ENCODE peak calls at places on chromosomes 5 and 9, in eight cellular contexts. D, S, F, C, H, Z, B and O are unnamed samples.
A peak's percentile ranks its signal among the peaks of the same experiment; 100 is the strongest.

GRCh38 chr9:133496901-133497411 is 18.1 kb upstream of the SLC2A6 start:
- DNase-seq in D (no peak), S (no peak), F (no peak), C (no peak), H (no peak), Z (no peak), B (no peak), O (no peak)

GRCh38 chr5:127685662-127686061 is 17.5 kb upstream of the CCDC192 start:
- DNase-seq in D (no peak), S (no peak), F (no peak), C (no peak), H (no peak), Z (no peak), B (no peak), O (no peak)

GRCh38 chr5:61482980-61483379 is 150.9 kb downstream of the ZSWIM6 start:
- DNase-seq in D (no peak), S (no peak), F (no peak), C (no peak), H (no peak), Z (no peak), B (no peak), O (no peak)

GRCh38 chr5:106418196-106418595 is 1252.5 kb downstream of the EFNA5 start:
- DNase-seq in D (no peak), S (no peak), F (no peak), C (no peak), H (peak; percentile 69), Z (no peak), B (no peak), O (no peak)

GRCh38 chr5:34959323-34959722 is 30.0 kb downstream of the DNAJC21 start:
- DNase-seq in D (no peak), S (peak; percentile 40), F (no peak), C (no peak), H (peak; percentile 86), Z (no peak), B (no peak), O (no peak)

GRCh38 chr9:134325813-134326753 is at the start of gene RXRA:
- DNase-seq in D (peak; percentile 64), S (peak; percentile 95), F (peak; percentile 78), C (peak; percentile 60), H (peak; percentile 80), Z (peak; percentile 79), B (no peak), O (peak; percentile 67)

GRCh38 chr5:6748142-6748541 is 34.9 kb downstream of the TENT4A start:
- DNase-seq in D (no peak), S (no peak), F (no peak), C (no peak), H (no peak), Z (no peak), B (no peak), O (no peak)

GRCh38 chr9:34510506-34511159 is 12.2 kb downstream of the ENHO start:
- DNase-seq in D (no peak), S (no peak), F (no peak), C (no peak), H (no peak), Z (no peak), B (no peak), O (no peak)

GRCh38 chr5:64594601-64595518 is 89.0 kb downstream of the RGS7BP start:
- DNase-seq in D (peak; percentile 61), S (peak; percentile 50), F (peak; percentile 3), C (no peak), H (no peak), Z (no peak), B (no peak), O (no peak)

GRCh38 chr5:64599226-64599625 is 91.1 kb upstream of the SHISAL2B start:
- DNase-seq in D (no peak), S (no peak), F (no peak), C (no peak), H (no peak), Z (no peak), B (no peak), O (no peak)

GRCh38 chr5:64594025-64594424 is 88.2 kb downstream of the RGS7BP start:
- DNase-seq in D (no peak), S (no peak), F (no peak), C (no peak), H (no peak), Z (no peak), B (no peak), O (no peak)

GRCh38 chr5:64592942-64593341 is 87.1 kb downstream of the RGS7BP start:
- DNase-seq in D (no peak), S (no peak), F (no peak), C (no peak), H (no peak), Z (no peak), B (no peak), O (no peak)

GRCh38 chr5:64595519-64595855 is 89.7 kb downstream of the RGS7BP start:
- DNase-seq in D (no peak), S (no peak), F (no peak), C (no peak), H (no peak), Z (no peak), B (no peak), O (no peak)
- H3K27ac ChIP-seq in D (no peak overlapping the region), S (no peak overlapping the region), F (no peak overlapping the region), C (no peak overlapping the region), H (no peak overlapping the region), Z (no peak overlapping the region), B (peak overlapping the region; percentile 47), O (no peak overlapping the region)

DNA sequence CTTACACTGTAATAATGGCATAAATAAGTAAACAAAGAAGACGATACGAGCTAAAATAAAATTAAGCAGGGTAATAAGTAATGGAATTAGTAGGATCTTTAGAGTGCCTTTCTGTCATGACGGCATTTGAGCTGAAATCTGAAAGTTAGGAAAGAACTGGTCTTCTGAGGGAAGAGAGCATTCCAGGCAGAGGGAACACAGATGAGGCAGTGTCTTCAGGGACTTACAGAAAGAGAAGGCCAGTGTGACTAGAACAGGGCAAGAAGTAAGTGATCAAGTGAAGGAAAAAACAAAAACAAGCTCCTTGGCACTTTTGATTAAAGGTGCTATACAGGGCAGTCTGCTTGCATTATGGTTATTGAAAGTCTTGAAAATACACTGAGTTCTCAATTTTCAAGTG is 20.0 kb downstream of the CTNNA1 start:
- DNase-seq in D (no peak), S (no peak), F (no peak), C (no peak), H (no peak), Z (no peak), B (no peak), O (no peak)
- H3K27ac ChIP-seq in D (no peak overlapping the region), S (peak overlapping the region; percentile 55), F (no peak overlapping the region), C (no peak overlapping the region), H (no peak overlapping the region), Z (no peak overlapping the region), B (no peak overlapping the region), O (no peak overlapping the region)

GRCh38 chr5:119362714-119363113 is 6.9 kb downstream of the TNFAIP8 start:
- DNase-seq in D (no peak), S (no peak), F (no peak), C (no peak), H (no peak), Z (no peak), B (no peak), O (no peak)

GRCh38 chr5:119363271-119363670 is 7.5 kb downstream of the TNFAIP8 start:
- DNase-seq in D (no peak), S (no peak), F (no peak), C (no peak), H (no peak), Z (no peak), B (no peak), O (no peak)

GRCh38 chr5:119359737-119360413 is 4.1 kb downstream of the TNFAIP8 start:
- DNase-seq in D (no peak), S (no peak), F (no peak), C (no peak), H (no peak), Z (no peak), B (no peak), O (no peak)

GRCh38 chr5:119360905-119361605 is 5.2 kb downstream of the TNFAIP8 start:
- DNase-seq in D (no peak), S (no peak), F (no peak), C (no peak), H (peak; percentile 83), Z (no peak), B (no peak), O (no peak)

DNA sequence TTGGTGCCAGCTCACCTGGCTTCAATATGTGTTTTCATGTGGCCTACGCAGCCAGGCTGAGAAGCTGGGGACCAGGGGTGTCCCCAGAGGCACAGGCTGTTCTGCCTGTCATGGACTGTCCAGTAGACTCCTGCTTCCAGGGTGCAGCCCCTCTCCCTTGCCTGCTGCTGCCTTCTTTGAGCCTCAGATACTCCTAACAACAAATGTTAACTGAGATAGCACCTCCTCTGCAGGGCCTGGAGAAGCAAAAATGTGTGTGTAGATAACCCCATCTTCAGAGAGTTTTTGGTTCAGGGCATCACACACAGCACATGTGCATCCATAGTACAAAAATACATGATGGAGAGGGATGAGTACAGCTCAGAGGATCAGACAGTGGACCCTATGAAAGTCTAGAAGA is 5.9 kb downstream of the TNFAIP8 start:
- DNase-seq in D (no peak), S (no peak), F (no peak), C (no peak), H (no peak), Z (no peak), B (no peak), O (no peak)
- H3K27ac ChIP-seq in D (no peak overlapping the region), S (no peak overlapping the region), F (no peak overlapping the region), C (no peak overlapping the region), H (peak overlapping the region; percentile 39), Z (no peak overlapping the region), B (no peak overlapping the region), O (peak overlapping the region; percentile 52)

GRCh38 chr5:124234022-124234899 is 512.2 kb downstream of the ZNF608 start:
- DNase-seq in D (no peak), S (no peak), F (no peak), C (no peak), H (no peak), Z (no peak), B (no peak), O (no peak)

GRCh38 chr5:124238350-124238749 is 508.1 kb downstream of the ZNF608 start:
- DNase-seq in D (no peak), S (no peak), F (no peak), C (no peak), H (no peak), Z (no peak), B (no peak), O (no peak)

GRCh38 chr5:124235031-124235562 is 511.3 kb downstream of the ZNF608 start:
- DNase-seq in D (no peak), S (no peak), F (no peak), C (no peak), H (no peak), Z (no peak), B (no peak), O (no peak)

GRCh38 chr5:124235576-124235975 is 510.9 kb downstream of the ZNF608 start:
- DNase-seq in D (no peak), S (no peak), F (no peak), C (no peak), H (no peak), Z (no peak), B (no peak), O (no peak)

DNA sequence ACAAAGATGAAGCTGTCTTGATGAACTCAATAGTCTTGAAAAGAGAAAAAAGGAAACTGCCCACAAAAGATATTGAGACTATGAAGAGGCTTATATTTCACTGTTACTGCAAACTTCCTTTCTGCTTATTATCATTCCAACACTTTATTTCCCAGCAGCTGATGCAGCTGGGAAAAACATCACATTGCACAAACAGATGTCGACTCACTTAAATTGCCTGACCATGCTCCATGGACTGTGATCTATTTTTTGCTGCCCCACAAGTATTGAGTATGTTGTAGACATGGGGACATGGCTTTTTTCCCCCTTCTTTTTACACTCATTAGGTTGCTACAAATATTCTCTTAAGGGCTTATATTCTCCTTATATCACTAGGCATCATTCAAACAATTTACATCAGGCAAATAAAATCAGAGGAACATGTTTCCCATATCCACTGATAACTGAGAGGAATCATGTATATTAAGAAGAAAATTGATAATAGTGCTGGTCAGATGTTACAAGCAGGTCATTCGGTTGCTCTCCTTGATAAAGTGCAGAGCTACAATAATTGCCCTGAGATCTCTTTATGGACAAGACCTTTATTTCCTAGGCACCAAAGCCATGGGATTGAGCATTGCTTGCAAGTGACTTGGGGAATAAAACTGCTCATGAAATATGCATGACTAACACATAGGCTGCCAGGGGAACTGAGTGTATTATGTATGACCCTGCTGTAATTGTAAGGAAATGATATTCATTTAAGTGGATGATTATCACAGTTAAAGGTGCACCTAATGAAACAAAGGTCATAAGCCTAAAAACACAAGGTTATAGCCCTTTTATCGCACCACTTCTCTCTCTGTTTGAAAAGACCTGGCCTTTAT is 509.8 kb downstream of the ZNF608 start:
- DNase-seq in D (no peak), S (no peak), F (no peak), C (no peak), H (peak; percentile 1), Z (no peak), B (no peak), O (no peak)
- H3K27ac ChIP-seq in D (no peak overlapping the region), S (no peak overlapping the region), F (no peak overlapping the region), C (no peak overlapping the region), H (no peak overlapping the region), Z (no peak overlapping the region), B (no peak overlapping the region), O (no peak overlapping the region)